ENCODE peak calls at places on chromosomes 1 and 21, in five cellular contexts. C is K562, V is HepG2, S is H1, Q is GM12878. F is an unnamed sample.

GRCh38 chr1:207824691-207825090 is 72.8 kb downstream of the CD46 start:
- DNase-seq in V (no peak), S (no peak), C (no peak), Q (peak; percentile 35), F (no peak)

GRCh38 chr1:15744122-15744679 is 1.9 kb downstream of the TMEM82 start:
- DNase-seq in V (no peak), C (no peak), Q (no peak), S (no peak), F (no peak)

GRCh38 chr21:43297411-43297981 is 128.7 kb downstream of the CRYAA start:
- DNase-seq in V (no peak), S (no peak), C (no peak), Q (no peak), F (no peak)

GRCh38 chr1:63960326-63960725 is 186.5 kb downstream of the ROR1 start:
- DNase-seq in C (no peak), Q (no peak), S (no peak), V (no peak), F (no peak)

GRCh38 chr1:234486858-234487830 is 8.2 kb upstream of the TARBP1 start:
- DNase-seq in C (no peak), Q (no peak), V (peak; percentile 77), S (no peak), F (no peak)

GRCh38 chr1:64423526-64423925 is 46.4 kb upstream of the CACHD1 start:
- DNase-seq in V (no peak), Q (no peak), C (no peak), S (no peak), F (no peak)

GRCh38 chr1:173861731-173862145 is 6.1 kb downstream of the GAS5 start:
- DNase-seq in S (no peak), V (no peak), C (no peak), Q (no peak), F (peak; percentile 36)

GRCh38 chr1:109781807-109782206 is 18.1 kb upstream of the EPS8L3 start:
- DNase-seq in C (no peak), S (no peak), Q (no peak), V (no peak), F (no peak)

GRCh38 chr21:45939521-45940045 is 42.0 kb upstream of the COL6A1 start:
- DNase-seq in C (no peak), S (no peak), Q (no peak), V (no peak), F (no peak)

GRCh38 chr21:46544003-46544402 is 60.9 kb downstream of the S100B start:
- DNase-seq in C (no peak), V (no peak), Q (no peak), S (no peak), F (no peak)

GRCh38 chr1:221740260-221740830 is 1.5 kb downstream of the DUSP10 start:
- DNase-seq in Q (no peak), S (no peak), C (no peak), V (no peak), F (no peak)

GRCh38 chr1:66505671-66506392 is 28.1 kb upstream of the SGIP1 start:
- DNase-seq in V (no peak), C (no peak), S (no peak), Q (no peak), F (no peak)

GRCh38 chr1:18549896-18550295 is 69.2 kb downstream of the KLHDC7A start:
- DNase-seq in S (no peak), C (no peak), Q (no peak), V (no peak), F (no peak)

GRCh38 chr21:39088831-39089380 is 94.3 kb downstream of the PSMG1 start:
- DNase-seq in S (no peak), Q (no peak), V (peak; percentile 50), C (peak; percentile 36), F (no peak)

GRCh38 chr1:205259361-205259832 is 31.7 kb downstream of the TMCC2 start:
- DNase-seq in V (no peak), C (no peak), Q (no peak), S (no peak), F (no peak)

GRCh38 chr1:201663777-201664176 is 124.8 kb downstream of the NAV1 start:
- DNase-seq in S (no peak), C (no peak), V (no peak), Q (no peak), F (no peak)

GRCh38 chr1:31579374-31579773 is 3.1 kb downstream of the TINAGL1 start:
- DNase-seq in C (no peak), S (no peak), V (no peak), Q (no peak), F (no peak)

GRCh38 chr1:112904071-112904830 is 51.7 kb downstream of the SLC16A1 start:
- DNase-seq in V (no peak), S (no peak), Q (no peak), C (no peak), F (no peak)

GRCh38 chr1:184383772-184384323 is 3.0 kb upstream of the C1orf21 start:
- DNase-seq in C (no peak), S (no peak), Q (no peak), V (no peak), F (peak; percentile 59)

GRCh38 chr1:7614576-7615074 is 156.5 kb upstream of the VAMP3 start:
- DNase-seq in S (no peak), Q (no peak), C (no peak), V (no peak), F (no peak)

GRCh38 chr1:27007909-27008582 is 4.6 kb downstream of the TENT5B start:
- DNase-seq in V (no peak), C (no peak), S (no peak), Q (no peak), F (peak; percentile 87)

GRCh38 chr1:97581614-97582051 is 339.2 kb downstream of the DPYD start:
- DNase-seq in Q (no peak), V (no peak), S (no peak), C (no peak), F (peak; percentile 35)

GRCh38 chr1:225617479-225617878 is 35.4 kb downstream of the ENAH start:
- DNase-seq in Q (no peak), C (no peak), V (no peak), S (no peak), F (no peak)

GRCh38 chr1:66788231-66788939 is 12.7 kb downstream of the INSL5 start:
- DNase-seq in Q (no peak), S (no peak), V (no peak), C (no peak), F (no peak)

GRCh38 chr1:48552420-48552819 is 80.4 kb upstream of the SPATA6 start:
- DNase-seq in Q (no peak), S (no peak), C (no peak), V (peak; percentile 11), F (peak; percentile 57)

GRCh38 chr1:58779059-58779754 is 4.6 kb downstream of the JUN start:
- DNase-seq in Q (no peak), S (no peak), C (no peak), V (no peak), F (peak; percentile 9)

GRCh38 chr1:54277451-54278355 is 77.7 kb downstream of the MRPL37 start:
- DNase-seq in S (no peak), Q (peak; percentile 19), C (no peak), V (peak; percentile 13), F (no peak)

GRCh38 chr1:14027099-14027498 is 327.1 kb downstream of the PRDM2 start:
- DNase-seq in Q (no peak), C (peak; percentile 16), V (no peak), S (no peak), F (peak; percentile 69)
- H2AFZ ChIP-seq in Q (no peak overlapping the region), C (no peak overlapping the region), V (no peak overlapping the region), S (no peak overlapping the region), F (no peak overlapping the region)

GRCh38 chr1:10588640-10589039 is 113.9 kb downstream of the PEX14 start:
- DNase-seq in C (no peak), V (no peak), S (no peak), Q (no peak), F (no peak)
- TF ChIP-seq CREB1 in C (no peak), V (no peak), S (no peak), Q (no peak), F (no peak)

GRCh38 chr1:17122449-17123194 is 3.4 kb upstream of the PADI2 start:
- DNase-seq in S (no peak), Q (no peak), V (peak; percentile 27), C (no peak), F (no peak)
- H3K4me1 ChIP-seq in S (no peaks in the 10 kb centered on the region), Q (peaks cover 8% of the 10 kb centered on the region), V (peaks cover 26% of the 10 kb centered on the region), C (peaks cover 16% of the 10 kb centered on the region), F (peaks cover 6% of the 10 kb centered on the region)

GRCh38 chr1:150528997-150529396 is 13.4 kb downstream of the FALEC start:
- DNase-seq in S (no peak), Q (no peak), V (no peak), C (no peak), F (no peak)

GRCh38 chr1:150535511-150536281 is 13.5 kb upstream of the ADAMTSL4 start:
- DNase-seq in C (no peak), Q (no peak), V (no peak), S (no peak), F (no peak)

GRCh38 chr1:150534002-150534401 is 15.2 kb upstream of the ADAMTSL4 start:
- DNase-seq in Q (no peak), V (no peak), S (no peak), C (no peak), F (no peak)

GRCh38 chr1:150530491-150531159 is 15.1 kb downstream of the FALEC start:
- DNase-seq in Q (no peak), V (no peak), S (no peak), C (no peak), F (no peak)

GRCh38 chr1:150532860-150533259 is 16.3 kb upstream of the ADAMTSL4 start:
- DNase-seq in C (no peak), S (no peak), V (no peak), Q (no peak), F (no peak)
- H2AFZ ChIP-seq in C (peak overlapping the region; percentile 85), S (peak overlapping the region; percentile 60), V (peak overlapping the region; percentile 16), Q (no peak overlapping the region), F (no peak overlapping the region)

DNA sequence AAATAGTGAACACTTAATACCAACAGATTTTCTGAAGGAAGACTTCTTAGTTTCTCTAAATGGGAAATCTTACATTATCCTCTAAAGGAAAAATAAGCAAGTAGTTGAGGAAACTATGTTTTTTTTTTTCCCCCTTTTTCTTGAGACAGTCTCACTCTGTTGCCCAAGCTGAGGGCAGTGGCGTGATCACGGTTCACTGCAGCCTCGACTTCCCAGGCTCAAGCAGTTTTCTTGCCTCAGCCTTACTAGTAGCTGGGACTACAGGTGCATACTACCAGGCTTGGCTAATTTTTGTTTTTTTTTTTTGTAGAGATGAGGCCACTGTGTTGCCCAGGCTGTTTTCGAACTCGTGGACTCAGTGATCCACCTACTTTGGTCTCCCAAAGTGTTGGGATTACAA is 3.9 kb downstream of the MTR start:
- DNase-seq in Q (no peak), C (no peak), S (no peak), V (no peak), F (no peak)
- TF ChIP-seq CREB1 in Q (no peak), C (no peak), S (no peak), V (no peak), F (no peak)

GRCh38 chr1:162695687-162696086 is 63.4 kb downstream of the DDR2 start:
- DNase-seq in Q (no peak), C (no peak), V (no peak), S (no peak), F (no peak)

GRCh38 chr1:162694911-162695310 is 62.6 kb downstream of the DDR2 start:
- DNase-seq in S (no peak), Q (no peak), C (no peak), V (no peak), F (no peak)

GRCh38 chr1:162696286-162696862 is 64.1 kb downstream of the DDR2 start:
- DNase-seq in S (peak; percentile 47), Q (no peak), C (no peak), V (peak; percentile 72), F (peak; percentile 92)

GRCh38 chr1:162699366-162699765 is 67.1 kb downstream of the DDR2 start:
- DNase-seq in Q (no peak), C (no peak), V (no peak), S (no peak), F (no peak)

GRCh38 chr1:162697140-162697895 is 65.1 kb downstream of the DDR2 start:
- DNase-seq in C (no peak), V (no peak), S (no peak), Q (no peak), F (no peak)
- H3K4me1 ChIP-seq in C (no peaks in the 10 kb centered on the region), V (peaks cover 35% of the 10 kb centered on the region), S (peaks cover 3% of the 10 kb centered on the region), Q (peaks cover 5% of the 10 kb centered on the region), F (peaks cover 21% of the 10 kb centered on the region)